ENCODE peak calls at places on chromosomes 1 and 21, in five cellular contexts. One of them, this sample, is unnamed.

GRCh38 chr1:184390889-184391288 is 4.1 kb downstream of the C1orf21 start:
- DNase-seq in cardiac fibroblast: no peak
- DNase-seq in endothelial cell: no peak
- DNase-seq in B cell: no peak
- DNase-seq in tibial artery: no peak
- DNase-seq in this sample: no peak

GRCh38 chr1:172266528-172267174 is 153.8 kb upstream of the C1orf105 start:
- DNase-seq in cardiac fibroblast: no peak
- DNase-seq in endothelial cell: no peak
- DNase-seq in tibial artery: no peak
- DNase-seq in B cell: no peak
- DNase-seq in this sample: no peak

GRCh38 chr21:33202464-33203363 is 27.0 kb upstream of the IFNAR2 start:
- DNase-seq in tibial artery: no peak
- DNase-seq in endothelial cell: no peak
- DNase-seq in cardiac fibroblast: no peak
- DNase-seq in B cell: no peak
- DNase-seq in this sample: no peak

GRCh38 chr1:225652726-225653462 is at the start of gene ENAH:
- DNase-seq in cardiac fibroblast: peak; percentile 91
- DNase-seq in B cell: no peak
- DNase-seq in endothelial cell: peak; percentile 71
- DNase-seq in tibial artery: peak; percentile 92
- DNase-seq in this sample: peak; percentile 72

GRCh38 chr1:156924478-156925153 is 4.2 kb downstream of the LRRC71 start:
- DNase-seq in tibial artery: no peak
- DNase-seq in cardiac fibroblast: no peak
- DNase-seq in endothelial cell: no peak
- DNase-seq in B cell: no peak
- DNase-seq in this sample: no peak

GRCh38 chr1:55185832-55186231 is 29.3 kb downstream of the USP24 start:
- DNase-seq in B cell: no peak
- DNase-seq in endothelial cell: no peak
- DNase-seq in cardiac fibroblast: no peak
- DNase-seq in tibial artery: no peak
- DNase-seq in this sample: no peak

GRCh38 chr1:86110451-86111129 is 46.0 kb downstream of the COL24A1 start:
- DNase-seq in cardiac fibroblast: no peak
- DNase-seq in endothelial cell: no peak
- DNase-seq in tibial artery: no peak
- DNase-seq in B cell: no peak
- DNase-seq in this sample: no peak

GRCh38 chr21:45579383-45580180 is 37.3 kb upstream of the SLC19A1 start:
- DNase-seq in tibial artery: peak; percentile 58
- DNase-seq in endothelial cell: no peak
- DNase-seq in cardiac fibroblast: no peak
- DNase-seq in B cell: peak; percentile 30
- DNase-seq in this sample: peak; percentile 8

GRCh38 chr1:225809842-225810578 is at the start of gene EPHX1:
- DNase-seq in cardiac fibroblast: peak; percentile 92
- DNase-seq in tibial artery: peak; percentile 96
- DNase-seq in B cell: peak; percentile 48
- DNase-seq in endothelial cell: peak; percentile 88
- DNase-seq in this sample: peak; percentile 96

GRCh38 chr1:232667094-232667780 is 37.3 kb upstream of the SIPA1L2 start:
- DNase-seq in tibial artery: no peak
- DNase-seq in cardiac fibroblast: no peak
- DNase-seq in B cell: no peak
- DNase-seq in endothelial cell: no peak
- DNase-seq in this sample: no peak

GRCh38 chr1:47209091-47209490 is 19.3 kb upstream of the PDZK1IP1 start:
- DNase-seq in tibial artery: peak; percentile 44
- DNase-seq in B cell: no peak
- DNase-seq in endothelial cell: no peak
- DNase-seq in cardiac fibroblast: no peak
- DNase-seq in this sample: no peak

DNA sequence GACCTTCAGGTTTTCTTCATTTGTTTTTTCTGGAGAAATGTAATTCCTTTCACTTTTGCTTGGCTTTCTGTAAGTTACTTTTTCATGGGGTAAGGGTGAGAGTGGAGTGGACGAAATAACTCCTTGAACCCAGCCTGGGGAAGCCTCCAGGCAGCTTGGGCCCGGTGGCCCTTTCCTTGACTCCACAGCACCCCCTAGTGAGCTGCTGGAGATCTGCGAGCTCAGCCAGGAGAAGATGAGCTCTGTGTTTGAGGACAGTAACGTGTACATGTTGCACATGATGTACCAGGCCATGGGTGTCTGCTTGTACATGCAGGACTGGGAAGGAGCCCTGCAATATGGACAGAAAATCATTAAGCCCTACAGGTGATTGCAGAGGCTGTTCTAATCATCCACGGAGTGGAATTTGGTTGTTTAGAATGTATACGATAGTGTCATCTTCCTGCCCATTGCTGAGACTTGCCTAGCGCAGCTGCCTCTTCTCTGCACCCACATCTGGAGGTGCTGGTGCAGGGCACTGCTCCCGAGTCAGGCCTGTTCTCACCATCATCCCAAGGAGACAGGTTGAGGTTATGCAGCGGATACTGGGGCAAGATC is 51.0 kb downstream of the SMYD2 start:
- DNase-seq in cardiac fibroblast: peak; percentile 43
- DNase-seq in endothelial cell: peak; percentile 65
- DNase-seq in B cell: peak; percentile 45
- DNase-seq in tibial artery: no peak
- DNase-seq in this sample: peak; percentile 53
- TF ChIP-seq CTCF in cardiac fibroblast: peak; percentile 90
- TF ChIP-seq CTCF in endothelial cell: peak; percentile 81
- TF ChIP-seq CTCF in B cell: peak; percentile 77
- TF ChIP-seq CTCF in tibial artery: peak; percentile 56
- TF ChIP-seq CTCF in this sample: peak; percentile 75

DNA sequence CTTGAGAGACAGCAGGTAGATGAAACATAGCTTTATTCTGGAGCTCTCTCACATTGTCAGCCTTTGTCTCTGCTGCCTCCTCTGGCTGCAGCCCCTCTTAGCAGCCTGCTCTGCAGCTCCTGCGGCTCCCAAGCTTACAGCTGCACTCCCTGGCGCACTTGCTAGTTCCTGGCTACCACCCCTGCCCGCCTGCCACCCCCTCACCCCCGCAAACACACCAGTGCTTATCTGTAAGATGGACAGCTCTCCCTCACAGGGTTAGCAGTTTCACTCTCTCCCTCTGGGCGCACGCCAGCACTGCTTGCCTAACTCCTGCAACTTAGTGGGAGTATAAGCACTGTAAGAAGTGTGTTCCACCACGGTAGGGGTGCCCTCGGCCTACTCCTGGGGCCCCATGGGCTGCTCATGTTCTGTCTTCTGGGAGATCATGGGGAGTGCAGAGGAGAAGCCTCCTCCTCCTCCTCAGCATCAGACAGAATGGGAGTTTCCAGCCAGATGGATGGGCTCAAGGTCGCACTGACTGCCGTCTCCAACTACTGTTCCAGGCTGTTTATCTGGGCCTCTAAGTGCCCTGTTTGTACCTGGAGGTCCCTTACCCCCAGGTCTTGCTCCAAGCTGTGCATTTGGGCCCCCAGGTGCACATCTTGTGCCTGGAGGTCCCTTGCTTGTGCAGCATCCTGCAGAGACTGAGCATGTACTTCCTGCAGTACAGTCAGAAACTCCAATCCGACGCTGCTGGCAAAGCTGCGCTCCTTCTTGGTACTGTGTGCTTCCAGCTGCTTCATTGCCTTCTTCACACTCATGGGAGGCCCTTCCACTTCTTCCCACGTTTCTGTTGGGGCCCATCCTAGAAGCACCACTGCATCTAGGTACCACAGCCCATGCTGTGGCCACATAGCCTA is 1388.1 kb downstream of the AMY1C start:
- DNase-seq in cardiac fibroblast: no peak
- DNase-seq in tibial artery: no peak
- DNase-seq in B cell: no peak
- DNase-seq in endothelial cell: peak; percentile 62
- DNase-seq in this sample: no peak
- TF ChIP-seq CTCF in cardiac fibroblast: no peak
- TF ChIP-seq CTCF in tibial artery: no peak
- TF ChIP-seq CTCF in B cell: no peak
- TF ChIP-seq CTCF in endothelial cell: no peak
- TF ChIP-seq CTCF in this sample: no peak

GRCh38 chr1:8438449-8438848 is 120.5 kb downstream of the SLC45A1 start:
- DNase-seq in B cell: no peak
- DNase-seq in cardiac fibroblast: peak; percentile 48
- DNase-seq in endothelial cell: no peak
- DNase-seq in tibial artery: no peak
- DNase-seq in this sample: no peak

GRCh38 chr1:8447616-8448150 is 129.8 kb downstream of the SLC45A1 start:
- DNase-seq in tibial artery: no peak
- DNase-seq in B cell: no peak
- DNase-seq in endothelial cell: no peak
- DNase-seq in cardiac fibroblast: no peak
- DNase-seq in this sample: no peak

GRCh38 chr1:8439015-8439702 is 121.2 kb downstream of the SLC45A1 start:
- DNase-seq in B cell: peak; percentile 84
- DNase-seq in endothelial cell: peak; percentile 79
- DNase-seq in tibial artery: peak; percentile 87
- DNase-seq in cardiac fibroblast: peak; percentile 92
- DNase-seq in this sample: peak; percentile 74

GRCh38 chr1:8441466-8441865 is 123.6 kb downstream of the SLC45A1 start:
- DNase-seq in cardiac fibroblast: no peak
- DNase-seq in endothelial cell: no peak
- DNase-seq in B cell: no peak
- DNase-seq in tibial artery: no peak
- DNase-seq in this sample: no peak

GRCh38 chr1:8443558-8444194 is 125.8 kb downstream of the SLC45A1 start:
- DNase-seq in B cell: no peak
- DNase-seq in endothelial cell: no peak
- DNase-seq in cardiac fibroblast: peak; percentile 66
- DNase-seq in tibial artery: no peak
- DNase-seq in this sample: no peak
- TF ChIP-seq CTCF in B cell: no peak
- TF ChIP-seq CTCF in endothelial cell: no peak
- TF ChIP-seq CTCF in cardiac fibroblast: peak; percentile 28
- TF ChIP-seq CTCF in tibial artery: no peak
- TF ChIP-seq CTCF in this sample: no peak

GRCh38 chr1:220552672-220553258 is 24.8 kb downstream of the MARK1 start:
- DNase-seq in endothelial cell: no peak
- DNase-seq in cardiac fibroblast: no peak
- DNase-seq in tibial artery: no peak
- DNase-seq in B cell: no peak
- DNase-seq in this sample: no peak

GRCh38 chr1:220556641-220557040 is 28.7 kb downstream of the MARK1 start:
- DNase-seq in cardiac fibroblast: no peak
- DNase-seq in B cell: no peak
- DNase-seq in tibial artery: no peak
- DNase-seq in endothelial cell: no peak
- DNase-seq in this sample: no peak

GRCh38 chr1:220551001-220551400 is 23.1 kb downstream of the MARK1 start:
- DNase-seq in tibial artery: no peak
- DNase-seq in endothelial cell: no peak
- DNase-seq in cardiac fibroblast: no peak
- DNase-seq in B cell: no peak
- DNase-seq in this sample: no peak

DNA sequence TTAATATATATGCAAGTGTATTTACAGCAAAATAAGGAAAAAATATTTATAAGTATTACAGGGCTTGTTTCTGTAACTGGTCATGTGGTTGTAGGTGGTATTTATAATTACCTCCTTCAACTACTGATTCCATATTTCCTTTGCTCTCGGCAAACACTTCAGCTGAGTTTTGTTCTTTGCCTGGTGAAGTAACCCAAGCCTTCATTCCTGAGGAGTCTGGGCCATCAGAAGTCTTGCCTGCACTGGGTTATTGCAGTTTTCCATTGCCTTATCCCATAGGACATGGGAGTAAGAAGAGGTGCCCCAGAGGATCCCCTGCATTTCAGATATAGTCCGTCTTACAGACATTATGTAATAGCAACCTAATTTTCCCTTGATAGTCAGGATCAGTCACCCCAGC is 23.8 kb downstream of the MARK1 start:
- DNase-seq in B cell: no peak
- DNase-seq in cardiac fibroblast: no peak
- DNase-seq in tibial artery: no peak
- DNase-seq in endothelial cell: no peak
- DNase-seq in this sample: no peak
- TF ChIP-seq CTCF in B cell: no peak
- TF ChIP-seq CTCF in cardiac fibroblast: no peak
- TF ChIP-seq CTCF in tibial artery: no peak
- TF ChIP-seq CTCF in endothelial cell: no peak
- TF ChIP-seq CTCF in this sample: no peak

GRCh38 chr1:57576750-57577149 is 152.9 kb upstream of the DAB1 start:
- DNase-seq in endothelial cell: no peak
- DNase-seq in tibial artery: no peak
- DNase-seq in cardiac fibroblast: no peak
- DNase-seq in B cell: no peak
- DNase-seq in this sample: no peak

DNA sequence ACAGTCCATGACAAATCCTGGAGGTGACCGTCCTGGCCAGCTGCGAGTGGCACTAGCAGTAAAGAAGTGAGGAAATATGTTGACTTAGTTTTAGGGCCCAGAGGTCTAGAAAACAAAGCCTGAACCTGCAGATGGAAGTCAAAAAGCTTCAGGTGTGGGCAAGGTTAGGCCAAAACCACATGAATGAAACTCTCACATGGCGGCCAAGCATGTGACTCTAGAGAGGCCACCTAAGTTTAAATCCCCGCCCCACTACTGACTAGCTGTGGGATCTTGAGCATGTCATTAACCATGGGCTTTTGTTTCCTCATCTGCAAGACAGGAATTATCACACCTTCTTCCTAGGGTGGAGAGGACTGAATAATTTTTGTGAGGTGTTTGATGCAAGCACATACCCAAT is 148.2 kb upstream of the DAB1 start:
- DNase-seq in B cell: no peak
- DNase-seq in tibial artery: no peak
- DNase-seq in endothelial cell: no peak
- DNase-seq in cardiac fibroblast: no peak
- DNase-seq in this sample: no peak
- TF ChIP-seq CTCF in B cell: no peak
- TF ChIP-seq CTCF in tibial artery: no peak
- TF ChIP-seq CTCF in endothelial cell: no peak
- TF ChIP-seq CTCF in cardiac fibroblast: no peak
- TF ChIP-seq CTCF in this sample: no peak

GRCh38 chr1:182404764-182405163 is 4.3 kb upstream of the TEDDM1 start:
- DNase-seq in B cell: no peak
- DNase-seq in tibial artery: no peak
- DNase-seq in cardiac fibroblast: no peak
- DNase-seq in endothelial cell: no peak
- DNase-seq in this sample: no peak
- TF ChIP-seq CTCF in B cell: no peak
- TF ChIP-seq CTCF in tibial artery: no peak
- TF ChIP-seq CTCF in cardiac fibroblast: no peak
- TF ChIP-seq CTCF in endothelial cell: no peak
- TF ChIP-seq CTCF in this sample: no peak

This sample was measured in colonic mucosa.